ENCODE peak calls at places on chromosome 4, in four cellular contexts. One of them, this sample, is unnamed.

GRCh38 chr4:83535945-83536648 is at the start of gene GPAT3:
- DNase-seq in H1: peak
- DNase-seq in K562: peak
- DNase-seq in GM12878: no peak
- DNase-seq in this sample: peak

GRCh38 chr4:173917255-173917960 is 366.1 kb downstream of the FBXO8 start:
- DNase-seq in K562: no peak
- DNase-seq in GM12878: no peak
- DNase-seq in H1: no peak
- DNase-seq in this sample: peak

GRCh38 chr4:159146007-159146330 is 43.1 kb downstream of the RAPGEF2 start:
- DNase-seq in K562: no peak
- DNase-seq in H1: no peak
- DNase-seq in GM12878: no peak
- DNase-seq in this sample: peak

GRCh38 chr4:103018391-103019318 is 850 bp downstream of the SLC9B1 start:
- DNase-seq in H1: no peak
- DNase-seq in K562: peak
- DNase-seq in GM12878: no peak
- DNase-seq in this sample: no peak

GRCh38 chr4:153643406-153644016 is 40.6 kb upstream of the TLR2 start:
- DNase-seq in K562: peak
- DNase-seq in GM12878: peak
- DNase-seq in H1: no peak
- DNase-seq in this sample: peak

GRCh38 chr4:30868257-30868656 is 148.1 kb downstream of the PCDH7 start:
- DNase-seq in K562: no peak
- DNase-seq in GM12878: no peak
- DNase-seq in H1: no peak
- DNase-seq in this sample: peak

GRCh38 chr4:15682340-15682725 is 706 bp downstream of the FAM200B start:
- DNase-seq in K562: no peak
- DNase-seq in H1: no peak
- DNase-seq in GM12878: no peak
- DNase-seq in this sample: no peak

GRCh38 chr4:1787411-1788077 is 5.5 kb upstream of the FGFR3 start:
- DNase-seq in GM12878: no peak
- DNase-seq in H1: no peak
- DNase-seq in K562: no peak
- DNase-seq in this sample: no peak

GRCh38 chr4:1337376-1337831 is 9.6 kb upstream of the UVSSA start:
- DNase-seq in K562: no peak
- DNase-seq in GM12878: no peak
- DNase-seq in H1: no peak
- DNase-seq in this sample: peak

GRCh38 chr4:40462326-40462725 is 127.2 kb downstream of the CHRNA9 start:
- DNase-seq in K562: no peak
- DNase-seq in GM12878: peak
- DNase-seq in H1: no peak
- DNase-seq in this sample: no peak

GRCh38 chr4:13546855-13547562 is 2.7 kb upstream of the NKX3-2 start:
- DNase-seq in GM12878: no peak
- DNase-seq in H1: peak
- DNase-seq in K562: no peak
- DNase-seq in this sample: no peak

GRCh38 chr4:5114911-5115310 is 63.6 kb downstream of the STK32B start:
- DNase-seq in GM12878: no peak
- DNase-seq in H1: no peak
- DNase-seq in K562: no peak
- DNase-seq in this sample: peak

GRCh38 chr4:128468485-128468989 is 180.9 kb upstream of the PGRMC2 start:
- DNase-seq in K562: peak
- DNase-seq in GM12878: no peak
- DNase-seq in H1: no peak
- DNase-seq in this sample: peak

GRCh38 chr4:108868606-108869227 is 105.9 kb upstream of the ETNPPL start:
- DNase-seq in H1: no peak
- DNase-seq in K562: no peak
- DNase-seq in GM12878: no peak
- DNase-seq in this sample: no peak

GRCh38 chr4:156790866-156791265 is 180.7 kb downstream of the PDGFC start:
- DNase-seq in K562: no peak
- DNase-seq in GM12878: no peak
- DNase-seq in H1: no peak
- DNase-seq in this sample: peak

GRCh38 chr4:136458326-136458725 is 1074.0 kb downstream of the PCDH18 start:
- DNase-seq in GM12878: no peak
- DNase-seq in K562: no peak
- DNase-seq in H1: no peak
- DNase-seq in this sample: no peak

GRCh38 chr4:8763966-8764901 is 107.4 kb downstream of the HMX1 start:
- DNase-seq in H1: no peak
- DNase-seq in GM12878: no peak
- DNase-seq in K562: no peak
- DNase-seq in this sample: no peak

GRCh38 chr4:73487233-73487632 is 5.7 kb downstream of the AFM start:
- DNase-seq in H1: no peak
- DNase-seq in GM12878: no peak
- DNase-seq in K562: no peak
- DNase-seq in this sample: no peak

GRCh38 chr4:151928112-151928511 is 167.3 kb upstream of the GATB start:
- DNase-seq in K562: no peak
- DNase-seq in GM12878: no peak
- DNase-seq in H1: no peak
- DNase-seq in this sample: no peak

GRCh38 chr4:107519057-107519456 is 201.0 kb downstream of the PAPSS1 start:
- DNase-seq in H1: no peak
- DNase-seq in GM12878: no peak
- DNase-seq in K562: no peak
- DNase-seq in this sample: peak

GRCh38 chr4:108166038-108166437 is 2.7 kb downstream of the LEF1 start:
- DNase-seq in GM12878: no peak
- DNase-seq in H1: no peak
- DNase-seq in K562: peak
- DNase-seq in this sample: no peak

GRCh38 chr4:7738458-7739076 is 201.1 kb downstream of the AFAP1 start:
- DNase-seq in GM12878: no peak
- DNase-seq in H1: no peak
- DNase-seq in K562: no peak
- DNase-seq in this sample: no peak

GRCh38 chr4:128570380-128570779 is 239.1 kb upstream of the JADE1 start:
- DNase-seq in GM12878: no peak
- DNase-seq in H1: no peak
- DNase-seq in K562: peak
- DNase-seq in this sample: peak

GRCh38 chr4:184402239-184402638 is 72.1 kb downstream of the IRF2 start:
- DNase-seq in GM12878: no peak
- DNase-seq in H1: peak
- DNase-seq in K562: no peak
- DNase-seq in this sample: no peak

GRCh38 chr4:41957634-41958033 is 22.4 kb downstream of the TMEM33 start:
- DNase-seq in H1: no peak
- DNase-seq in K562: peak
- DNase-seq in GM12878: peak
- DNase-seq in this sample: peak

GRCh38 chr4:83917572-83917971 is 381.7 kb downstream of the GPAT3 start:
- DNase-seq in GM12878: no peak
- DNase-seq in H1: no peak
- DNase-seq in K562: peak
- DNase-seq in this sample: peak

GRCh38 chr4:82901129-82901718 is 689 bp downstream of the THAP9 start:
- DNase-seq in K562: no peak
- DNase-seq in GM12878: no peak
- DNase-seq in H1: no peak
- DNase-seq in this sample: no peak

DNA sequence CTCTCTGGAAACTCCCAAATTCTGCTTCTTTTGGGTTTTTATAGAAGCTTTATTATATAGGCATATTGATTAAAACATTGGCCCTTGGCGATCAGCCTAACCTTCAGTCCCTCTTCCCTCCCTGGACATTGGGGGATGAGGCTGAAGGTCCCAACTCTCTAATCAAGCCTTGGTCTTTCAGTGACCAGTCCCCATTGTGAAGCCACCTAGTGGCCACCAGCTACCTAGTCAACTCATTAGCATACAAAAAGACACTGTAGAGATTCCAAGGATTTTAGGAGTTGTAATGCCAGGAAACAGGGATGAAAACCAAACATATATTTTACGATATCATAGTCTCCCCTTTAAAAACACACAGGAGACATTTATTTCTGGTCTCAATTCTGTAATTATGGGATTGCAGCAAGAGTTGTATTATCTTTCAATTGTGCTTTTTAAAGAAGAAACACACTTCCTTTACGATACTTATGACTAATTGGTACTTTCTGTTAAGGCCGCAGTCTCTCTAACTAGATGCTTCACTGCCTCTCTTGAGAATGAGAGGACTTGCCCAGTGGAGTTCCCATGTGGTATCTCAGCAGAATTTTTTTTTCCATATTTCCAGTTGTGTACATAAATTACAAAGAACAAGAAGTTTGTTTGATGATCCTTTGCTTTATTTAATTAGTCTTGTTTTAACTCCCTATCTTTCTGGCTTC is 58.2 kb downstream of the WDR17 start:
- DNase-seq in K562: peak
- DNase-seq in GM12878: peak
- DNase-seq in H1: no peak
- DNase-seq in this sample: no peak
- TF ChIP-seq CHD1 in K562: no peak
- TF ChIP-seq CHD1 in GM12878: no peak
- TF ChIP-seq CHD1 in H1: no peak
- TF ChIP-seq CHD1 in this sample: no peak

DNA sequence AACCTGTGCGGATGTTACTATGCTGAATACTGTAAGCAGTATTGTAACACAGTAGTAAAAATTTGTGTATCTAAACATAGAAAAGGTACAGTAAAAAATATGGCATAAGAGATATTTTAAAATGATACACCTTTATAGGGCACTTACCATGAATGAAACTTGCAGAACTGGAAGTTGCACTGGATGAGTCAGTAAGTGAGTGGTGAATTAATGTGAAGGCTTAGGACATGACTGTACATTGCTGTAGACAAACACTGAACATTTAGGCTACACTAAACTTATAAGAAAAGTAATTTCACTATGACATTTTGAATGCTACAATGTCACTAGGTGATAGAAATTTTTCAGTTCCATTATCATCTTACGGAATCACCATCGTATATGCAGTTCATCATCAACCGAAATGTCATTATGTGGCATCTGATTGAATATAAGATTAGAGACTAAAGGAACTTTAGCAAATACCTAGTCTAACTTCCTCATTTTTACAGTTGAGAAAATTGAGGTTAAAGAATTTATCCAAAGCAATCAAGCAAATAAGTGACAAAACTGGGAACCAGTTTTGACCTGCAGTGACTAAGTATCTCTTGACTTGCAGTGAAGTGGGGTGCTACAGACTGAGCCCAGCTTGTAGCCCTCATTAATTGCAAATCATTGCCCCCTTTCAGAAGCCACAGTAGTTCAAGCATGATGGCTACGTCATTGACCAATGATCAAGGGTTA is 55.3 kb downstream of the EGF start:
- DNase-seq in H1: no peak
- DNase-seq in GM12878: no peak
- DNase-seq in K562: no peak
- DNase-seq in this sample: peak
- H2AFZ ChIP-seq in H1: no peak
- H2AFZ ChIP-seq in GM12878: no peak
- H2AFZ ChIP-seq in K562: no peak
- H2AFZ ChIP-seq in this sample: no peak

GRCh38 chr4:33031328-33031727 is 2311.2 kb downstream of the PCDH7 start:
- DNase-seq in H1: no peak
- DNase-seq in GM12878: no peak
- DNase-seq in K562: no peak
- DNase-seq in this sample: no peak
- TF ChIP-seq CHD1 in H1: no peak
- TF ChIP-seq CHD1 in GM12878: no peak
- TF ChIP-seq CHD1 in K562: no peak
- TF ChIP-seq CHD1 in this sample: no peak

GRCh38 chr4:75557696-75558095 is 1.8 kb downstream of the ODAPH start:
- DNase-seq in GM12878: no peak
- DNase-seq in K562: no peak
- DNase-seq in H1: no peak
- DNase-seq in this sample: no peak

GRCh38 chr4:75552452-75552851 is 3.4 kb upstream of the ODAPH start:
- DNase-seq in H1: no peak
- DNase-seq in GM12878: no peak
- DNase-seq in K562: no peak
- DNase-seq in this sample: no peak

DNA sequence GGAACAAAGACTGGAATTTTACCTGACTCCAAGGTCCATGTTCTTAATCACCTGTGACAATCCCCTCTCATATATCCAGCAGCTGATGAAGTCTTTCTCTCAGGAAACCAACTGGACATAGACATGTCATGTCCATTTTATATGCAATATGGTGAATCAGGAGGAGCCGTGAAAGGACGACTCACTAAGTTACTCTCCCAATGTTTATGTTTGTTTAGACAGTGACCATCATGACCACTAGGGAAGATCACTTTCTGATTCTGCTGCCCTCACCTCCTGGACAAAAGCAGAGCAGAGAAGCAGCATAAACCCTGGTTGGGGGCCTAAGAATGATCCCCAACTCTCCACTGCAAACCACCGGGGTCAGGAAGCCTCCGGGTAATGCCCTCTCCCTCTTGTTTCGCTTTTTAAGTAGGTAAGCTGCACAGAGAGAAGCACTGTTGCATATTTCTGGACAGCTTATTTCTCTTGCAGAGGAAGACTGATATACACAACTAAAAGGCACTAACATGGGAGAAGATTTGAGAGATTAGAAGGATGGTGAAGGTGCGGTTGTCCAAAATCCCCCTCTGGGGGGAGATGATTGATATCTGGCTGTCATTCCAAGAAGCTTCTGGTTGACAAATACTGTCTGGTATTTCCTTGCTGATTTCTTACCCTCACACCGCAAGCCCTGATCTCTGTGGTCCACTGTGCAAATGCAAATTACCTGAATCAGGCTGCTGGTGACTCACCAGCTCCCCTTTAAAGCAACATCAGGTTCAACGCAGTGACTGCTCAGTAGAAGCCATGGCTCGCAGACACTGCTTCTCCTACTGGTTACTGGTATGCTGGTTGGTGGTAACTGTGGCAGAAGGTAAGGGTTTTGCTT is at the start of gene ODAPH:
- DNase-seq in GM12878: peak
- DNase-seq in K562: peak
- DNase-seq in H1: no peak
- DNase-seq in this sample: peak
- H2AFZ ChIP-seq in GM12878: peak
- H2AFZ ChIP-seq in K562: peak
- H2AFZ ChIP-seq in H1: peak
- H2AFZ ChIP-seq in this sample: no peak

GRCh38 chr4:167956676-167957075 is 135.7 kb upstream of the ANXA10 start:
- DNase-seq in GM12878: no peak
- DNase-seq in K562: no peak
- DNase-seq in H1: no peak
- DNase-seq in this sample: peak
- TF ChIP-seq CHD1 in GM12878: no peak
- TF ChIP-seq CHD1 in K562: no peak
- TF ChIP-seq CHD1 in H1: no peak
- TF ChIP-seq CHD1 in this sample: no peak

GRCh38 chr4:171650543-171650942 is 162.7 kb upstream of the GALNTL6 start:
- DNase-seq in GM12878: no peak
- DNase-seq in K562: no peak
- DNase-seq in H1: no peak
- DNase-seq in this sample: no peak
- H2AFZ ChIP-seq in GM12878: no peak
- H2AFZ ChIP-seq in K562: no peak
- H2AFZ ChIP-seq in H1: no peak
- H2AFZ ChIP-seq in this sample: no peak

GRCh38 chr4:166197166-166197565 is 324.1 kb downstream of the TLL1 start:
- DNase-seq in H1: no peak
- DNase-seq in GM12878: no peak
- DNase-seq in K562: no peak
- DNase-seq in this sample: no peak
- TF ChIP-seq CHD1 in H1: no peak
- TF ChIP-seq CHD1 in GM12878: no peak
- TF ChIP-seq CHD1 in K562: no peak
- TF ChIP-seq CHD1 in this sample: no peak

This sample was measured in IMR-90.